ENCODE peak calls at places on chromosomes 3 and 15, in six cellular contexts. T, H, M, W, N and Y are unnamed samples.

GRCh38 chr15:99139276-99139675 is 34.4 kb downstream of the SYNM start:
- DNase-seq in T (no peak), H (no peak), M (no peak), W (no peak), N (no peak), Y (no peak)

GRCh38 chr3:142418926-142419592 is 28.8 kb downstream of the XRN1 start:
- DNase-seq in T (no peak), H (no peak), M (no peak), W (no peak), N (no peak), Y (no peak)

GRCh38 chr15:67843571-67844387 is 3.9 kb upstream of the RNU6-1 start:
- DNase-seq in T (no peak), H (no peak), M (no peak), W (peak), N (no peak), Y (no peak)

GRCh38 chr15:100712226-100712625 is 109.8 kb downstream of the ASB7 start:
- DNase-seq in T (no peak), H (peak), M (no peak), W (no peak), N (no peak), Y (no peak)

GRCh38 chr3:41690766-41691563 is 270.9 kb downstream of the ULK4 start:
- DNase-seq in T (no peak), H (no peak), M (no peak), W (no peak), N (no peak), Y (no peak)

GRCh38 chr3:39135170-39135805 is 18.1 kb downstream of the CSRNP1 start:
- DNase-seq in T (peak), H (no peak), M (no peak), W (no peak), N (no peak), Y (no peak)

GRCh38 chr3:55888282-55888855 is 401.3 kb upstream of the WNT5A start:
- DNase-seq in T (no peak), H (no peak), M (no peak), W (no peak), N (no peak), Y (no peak)

GRCh38 chr3:141557961-141558706 is 71.3 kb downstream of the RASA2 start:
- DNase-seq in T (no peak), H (no peak), M (no peak), W (no peak), N (no peak), Y (no peak)

GRCh38 chr3:175957427-175957826 is 1098.3 kb downstream of the NAALADL2 start:
- DNase-seq in T (no peak), H (no peak), M (no peak), W (no peak), N (no peak), Y (no peak)

GRCh38 chr15:76245072-76245610 is 66.1 kb downstream of the ETFA start:
- DNase-seq in T (no peak), H (no peak), M (no peak), W (no peak), N (no peak), Y (no peak)

GRCh38 chr3:186509423-186509822 is 34.8 kb downstream of the CRYGS start:
- DNase-seq in T (no peak), H (no peak), M (no peak), W (no peak), N (no peak), Y (no peak)

GRCh38 chr3:42804831-42805821 is 836 bp upstream of the HIGD1A start:
- DNase-seq in T (peak), H (no peak), M (peak), W (peak), N (peak), Y (peak)

GRCh38 chr3:39137435-39137936 is 15.9 kb downstream of the CSRNP1 start:
- DNase-seq in T (no peak), H (no peak), M (no peak), W (no peak), N (no peak), Y (no peak)

GRCh38 chr15:62897634-62898033 is 144.9 kb upstream of the TPM1 start:
- DNase-seq in T (no peak), H (no peak), M (no peak), W (no peak), N (no peak), Y (no peak)

GRCh38 chr15:62901087-62901486 is 141.5 kb upstream of the TPM1 start:
- DNase-seq in T (no peak), H (no peak), M (no peak), W (no peak), N (no peak), Y (no peak)

GRCh38 chr15:62896969-62897486 is 145.5 kb upstream of the TPM1 start:
- DNase-seq in T (peak), H (peak), M (no peak), W (peak), N (no peak), Y (no peak)

GRCh38 chr15:62900071-62900812 is 142.3 kb upstream of the TPM1 start:
- DNase-seq in T (no peak), H (no peak), M (no peak), W (no peak), N (no peak), Y (no peak)

DNA sequence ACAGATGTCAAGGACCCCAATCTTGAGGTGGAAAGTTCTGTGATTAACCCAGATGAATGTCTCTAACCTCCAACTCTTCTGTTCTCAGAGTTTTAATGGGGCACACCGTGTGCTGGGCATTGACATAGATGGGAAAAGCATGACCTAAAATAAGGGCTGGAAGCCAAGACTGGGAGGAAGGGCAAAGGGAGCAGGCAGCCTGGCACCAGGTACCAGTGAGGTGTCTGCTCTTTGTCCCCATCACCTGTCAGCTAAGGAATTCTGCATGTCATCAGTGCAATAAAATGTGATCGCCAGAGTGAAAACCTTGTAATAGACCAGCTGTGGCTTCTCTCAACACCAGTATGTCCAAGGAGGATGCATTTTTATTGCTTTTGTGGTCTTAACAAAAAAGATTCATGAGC is 143.5 kb upstream of the TPM1 start:
- DNase-seq in T (no peak), H (no peak), M (no peak), W (no peak), N (no peak), Y (no peak)
- TF ChIP-seq CTCF in T (no peak), H (no peak), M (no peak), W (no peak), N (no peak), Y (no peak)

DNA sequence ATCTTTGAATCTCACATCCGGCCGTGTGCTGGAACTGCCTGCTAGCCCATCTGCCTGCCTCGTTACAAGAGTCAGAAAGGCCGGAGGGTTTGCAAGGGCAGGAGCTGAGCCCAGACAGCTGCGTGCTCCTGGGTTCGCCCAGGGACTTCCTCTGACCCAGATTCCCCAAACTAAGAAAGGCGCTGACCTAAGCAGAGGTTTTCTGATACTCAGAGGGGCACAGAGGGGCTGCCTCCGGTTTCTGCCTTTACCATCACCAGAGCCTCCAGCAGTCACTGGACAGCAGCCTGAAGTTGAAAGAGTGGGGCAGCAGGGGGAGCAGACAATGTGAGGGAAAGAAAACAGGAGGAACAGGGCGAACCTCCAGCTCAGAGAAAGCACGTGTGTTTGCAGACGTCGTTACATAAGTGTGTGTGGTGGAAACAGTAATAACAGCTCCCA is 33.4 kb upstream of the RAD18 start:
- DNase-seq in T (peak), H (peak), M (peak), W (peak), N (peak), Y (peak)
- TF ChIP-seq CTCF in T (peak), H (peak), M (no peak), W (peak), N (peak), Y (no peak)

DNA sequence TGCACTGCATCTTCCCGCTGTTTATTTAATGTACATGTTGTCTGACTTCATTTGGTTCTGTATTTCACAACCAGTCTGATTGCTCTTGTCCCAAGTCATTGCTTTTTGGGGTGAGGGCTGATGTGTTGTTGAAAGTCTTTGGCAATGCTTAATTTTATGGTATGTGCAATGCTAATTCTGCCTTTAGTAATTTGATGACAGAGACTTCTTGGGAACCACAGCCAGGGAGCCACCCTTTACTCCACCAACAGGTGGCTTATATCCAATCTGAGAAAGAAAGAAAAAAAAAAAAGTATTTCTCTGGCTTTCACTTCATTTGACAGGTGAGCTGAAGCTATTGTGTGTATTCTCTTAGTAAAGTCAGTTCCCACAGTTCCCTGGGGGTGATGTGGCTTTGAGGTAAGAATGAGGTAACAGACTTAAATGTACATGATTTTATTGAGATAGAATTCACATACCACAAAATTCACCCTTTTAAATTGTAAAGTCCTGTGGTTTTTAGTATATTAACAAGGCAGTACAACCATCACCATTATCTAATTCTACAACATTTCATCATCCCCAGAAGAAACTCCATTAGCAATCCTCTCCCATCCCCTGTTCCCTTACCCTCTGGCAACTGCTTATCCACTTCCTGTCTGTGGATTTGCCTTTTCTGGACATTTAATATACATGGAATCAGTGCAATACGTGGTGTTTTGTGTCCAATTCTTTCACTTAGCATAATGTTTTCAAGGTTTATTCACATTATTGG is 97.3 kb downstream of the SLCO3A1 start:
- DNase-seq in T (no peak), H (peak), M (no peak), W (no peak), N (no peak), Y (no peak)
- TF ChIP-seq CTCF in T (no peak), H (no peak), M (no peak), W (no peak), N (no peak), Y (no peak)

GRCh38 chr15:29139540-29140459 is 129.8 kb downstream of the NSMCE3 start:
- DNase-seq in T (peak), H (peak), M (peak), W (peak), N (peak), Y (peak)
- TF ChIP-seq CTCF in T (peak), H (peak), M (peak), W (peak), N (peak), Y (peak)

DNA sequence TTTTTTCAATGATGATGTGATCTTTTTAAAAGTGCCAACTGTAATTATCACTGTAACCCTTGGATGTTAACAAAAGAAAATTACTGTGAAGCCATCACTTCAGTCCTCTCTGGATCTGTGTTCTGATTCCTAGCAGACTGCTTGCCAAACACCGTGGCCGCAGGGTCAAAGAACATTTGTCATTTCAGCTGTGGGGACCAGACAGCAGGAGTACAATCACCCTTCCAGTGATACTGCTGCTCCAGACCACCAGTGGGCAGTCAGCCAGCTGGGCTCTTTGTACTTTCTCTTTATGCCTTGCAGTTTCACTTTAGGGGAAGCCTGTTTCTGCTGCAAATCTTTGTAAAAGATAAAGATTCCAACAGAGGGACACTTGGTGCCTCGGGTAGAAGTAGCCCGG is 770.0 kb downstream of the GRM7 start:
- DNase-seq in T (peak), H (peak), M (peak), W (no peak), N (peak), Y (no peak)
- TF ChIP-seq CTCF in T (no peak), H (no peak), M (no peak), W (no peak), N (no peak), Y (no peak)

GRCh38 chr3:130539005-130539404 is 22.0 kb downstream of the COL6A6 start:
- DNase-seq in T (peak), H (peak), M (peak), W (no peak), N (peak), Y (peak)
- TF ChIP-seq CTCF in T (no peak), H (peak), M (peak), W (no peak), N (peak), Y (peak)